ENCODE peak calls at places on chromosomes 6 and 20, in six cellular contexts. R is T47D, D is Ammon's horn, I is CMK, E is neural crest cell, H is NCI-H2081. Y is an unnamed sample.

GRCh38 chr6:152110878-152111820 is 303.7 kb downstream of the ESR1 start:
- DNase-seq in H (no peak), E (no peak), R (no peak), I (no peak), D (peak; percentile 36), Y (peak; percentile 18)

GRCh38 chr20:61621381-61621780 is 369.3 kb downstream of the CDH4 start:
- DNase-seq in I (no peak), H (no peak), R (no peak), D (peak; percentile 74), E (no peak), Y (no peak)

GRCh38 chr6:35024601-35025054 is 116.5 kb downstream of the TCP11 start:
- DNase-seq in D (peak; percentile 71), H (no peak), E (no peak), I (no peak), R (peak; percentile 70), Y (no peak)

GRCh38 chr6:163745566-163746400 is 331.3 kb downstream of the QKI start:
- DNase-seq in E (peak; percentile 28), R (no peak), H (no peak), I (no peak), D (no peak), Y (no peak)

GRCh38 chr6:153044295-153044694 is 41.8 kb upstream of the MTRF1L start:
- DNase-seq in D (no peak), R (no peak), I (no peak), E (no peak), H (no peak), Y (no peak)

GRCh38 chr20:35277531-35278395 is at the start of gene MMP24OS:
- DNase-seq in D (peak; percentile 94), E (peak; percentile 77), I (peak; percentile 85), R (peak; percentile 95), H (peak; percentile 82), Y (peak; percentile 94)

GRCh38 chr20:13644010-13644409 is 5.3 kb upstream of the TASP1 start:
- DNase-seq in R (no peak), H (no peak), E (no peak), D (no peak), I (no peak), Y (no peak)

GRCh38 chr6:134419717-134420116 is 101.8 kb upstream of the SGK1 start:
- DNase-seq in E (no peak), D (no peak), I (no peak), H (no peak), R (no peak), Y (no peak)

GRCh38 chr6:142280265-142280664 is 21.5 kb upstream of the ADGRG6 start:
- DNase-seq in R (no peak), D (no peak), E (no peak), I (no peak), H (no peak), Y (no peak)

GRCh38 chr20:25532015-25532751 is 53.1 kb downstream of the NINL start:
- DNase-seq in D (peak; percentile 71), H (no peak), I (no peak), E (peak; percentile 25), R (no peak), Y (peak; percentile 58)

GRCh38 chr20:58978351-58979190 is 2.5 kb upstream of the NELFCD start:
- DNase-seq in D (no peak), I (no peak), R (no peak), H (no peak), E (no peak), Y (no peak)

GRCh38 chr6:142872376-142872775 is 72.6 kb downstream of the HIVEP2 start:
- DNase-seq in R (no peak), I (no peak), H (no peak), D (no peak), E (no peak), Y (no peak)

GRCh38 chr20:6685181-6685582 is 82.3 kb upstream of the BMP2 start:
- DNase-seq in I (no peak), R (no peak), E (no peak), H (no peak), D (no peak), Y (no peak)

GRCh38 chr20:47865912-47866311 is 80.6 kb upstream of the SULF2 start:
- DNase-seq in R (no peak), H (no peak), D (no peak), I (no peak), E (no peak), Y (no peak)

GRCh38 chr6:13733178-13733851 is 21.7 kb upstream of the RANBP9 start:
- DNase-seq in H (no peak), I (no peak), E (no peak), R (peak; percentile 84), D (peak; percentile 41), Y (peak; percentile 8)

GRCh38 chr6:16982827-16983226 is 119.0 kb upstream of the STMND1 start:
- DNase-seq in E (no peak), I (no peak), R (no peak), H (no peak), D (peak; percentile 43), Y (no peak)

GRCh38 chr6:89098461-89098860 is 17.9 kb downstream of the PNRC1 start:
- DNase-seq in D (no peak), H (no peak), I (no peak), E (no peak), R (no peak), Y (no peak)

GRCh38 chr6:71376830-71377229 is 88.2 kb downstream of the OGFRL1 start:
- DNase-seq in I (no peak), E (no peak), D (no peak), R (no peak), H (no peak), Y (no peak)

GRCh38 chr6:107447663-107448216 is 11.6 kb downstream of the PDSS2 start:
- DNase-seq in H (no peak), D (no peak), I (no peak), R (no peak), E (no peak), Y (no peak)

Y was measured in cerebellar cortex.